ENCODE peak calls at places on chromosome 12, in nine cellular contexts. One of them, this sample, is unnamed.

GRCh38 chr12:6828671-6829531 is 694 bp downstream of the P3H3 start:
- DNase-seq in GM12878: no peak
- DNase-seq in transverse colon: peak
- DNase-seq in A549: peak
- DNase-seq in H1: no peak
- DNase-seq in suprapubic skin: no peak
- DNase-seq in stomach: peak
- DNase-seq in sigmoid colon: peak
- DNase-seq in HepG2: no peak
- DNase-seq in this sample: no peak

GRCh38 chr12:63985456-63985855 is 141.0 kb downstream of the SRGAP1 start:
- DNase-seq in GM12878: no peak
- DNase-seq in transverse colon: no peak
- DNase-seq in A549: no peak
- DNase-seq in H1: no peak
- DNase-seq in suprapubic skin: no peak
- DNase-seq in stomach: no peak
- DNase-seq in sigmoid colon: no peak
- DNase-seq in HepG2: no peak
- DNase-seq in this sample: no peak

GRCh38 chr12:123265851-123266678 is 5.6 kb downstream of the CDK2AP1 start:
- DNase-seq in GM12878: no peak
- DNase-seq in transverse colon: no peak
- DNase-seq in A549: no peak
- DNase-seq in H1: no peak
- DNase-seq in suprapubic skin: no peak
- DNase-seq in stomach: no peak
- DNase-seq in sigmoid colon: no peak
- DNase-seq in HepG2: no peak
- DNase-seq in this sample: no peak

GRCh38 chr12:107458163-107458562 is 227.4 kb upstream of the PWP1 start:
- DNase-seq in GM12878: no peak
- DNase-seq in transverse colon: no peak
- DNase-seq in A549: no peak
- DNase-seq in H1: no peak
- DNase-seq in suprapubic skin: no peak
- DNase-seq in stomach: peak
- DNase-seq in sigmoid colon: no peak
- DNase-seq in HepG2: no peak
- DNase-seq in this sample: no peak

GRCh38 chr12:100908501-100908900 is 113.9 kb downstream of the ANO4 start:
- DNase-seq in GM12878: no peak
- DNase-seq in transverse colon: no peak
- DNase-seq in A549: no peak
- DNase-seq in H1: no peak
- DNase-seq in suprapubic skin: no peak
- DNase-seq in stomach: no peak
- DNase-seq in sigmoid colon: no peak
- DNase-seq in HepG2: no peak
- DNase-seq in this sample: no peak

GRCh38 chr12:4164591-4165558 is 108.7 kb upstream of the CCND2 start:
- DNase-seq in GM12878: no peak
- DNase-seq in transverse colon: peak
- DNase-seq in A549: no peak
- DNase-seq in H1: peak
- DNase-seq in suprapubic skin: no peak
- DNase-seq in stomach: peak
- DNase-seq in sigmoid colon: peak
- DNase-seq in HepG2: no peak
- DNase-seq in this sample: no peak

GRCh38 chr12:2306012-2306411 is 253.2 kb downstream of the CACNA1C start:
- DNase-seq in GM12878: no peak
- DNase-seq in transverse colon: no peak
- DNase-seq in A549: no peak
- DNase-seq in H1: no peak
- DNase-seq in suprapubic skin: no peak
- DNase-seq in stomach: no peak
- DNase-seq in sigmoid colon: no peak
- DNase-seq in HepG2: no peak
- DNase-seq in this sample: no peak

GRCh38 chr12:65306229-65306602 is 27.7 kb downstream of the MSRB3 start:
- DNase-seq in GM12878: no peak
- DNase-seq in transverse colon: no peak
- DNase-seq in A549: no peak
- DNase-seq in H1: no peak
- DNase-seq in suprapubic skin: no peak
- DNase-seq in stomach: no peak
- DNase-seq in sigmoid colon: no peak
- DNase-seq in HepG2: no peak
- DNase-seq in this sample: no peak

GRCh38 chr12:75863475-75863874 is 168.1 kb downstream of the PHLDA1 start:
- DNase-seq in GM12878: no peak
- DNase-seq in transverse colon: no peak
- DNase-seq in A549: peak
- DNase-seq in H1: no peak
- DNase-seq in suprapubic skin: no peak
- DNase-seq in stomach: no peak
- DNase-seq in sigmoid colon: no peak
- DNase-seq in HepG2: no peak
- DNase-seq in this sample: no peak

GRCh38 chr12:86914716-86915115 is 658.5 kb upstream of the MGAT4C start:
- DNase-seq in GM12878: no peak
- DNase-seq in transverse colon: no peak
- DNase-seq in A549: peak
- DNase-seq in H1: no peak
- DNase-seq in suprapubic skin: no peak
- DNase-seq in stomach: no peak
- DNase-seq in sigmoid colon: no peak
- DNase-seq in HepG2: peak
- DNase-seq in this sample: no peak

GRCh38 chr12:127640181-127640886 is 626.6 kb upstream of the TMEM132C start:
- DNase-seq in GM12878: no peak
- DNase-seq in transverse colon: no peak
- DNase-seq in A549: no peak
- DNase-seq in H1: no peak
- DNase-seq in suprapubic skin: no peak
- DNase-seq in stomach: no peak
- DNase-seq in sigmoid colon: no peak
- DNase-seq in HepG2: no peak
- DNase-seq in this sample: no peak

GRCh38 chr12:38625306-38625705 is 280.1 kb downstream of the CPNE8 start:
- DNase-seq in GM12878: no peak
- DNase-seq in transverse colon: no peak
- DNase-seq in A549: no peak
- DNase-seq in H1: no peak
- DNase-seq in suprapubic skin: no peak
- DNase-seq in stomach: no peak
- DNase-seq in sigmoid colon: no peak
- DNase-seq in HepG2: no peak
- DNase-seq in this sample: no peak

GRCh38 chr12:24909667-24910066 is 39.2 kb downstream of the BCAT1 start:
- DNase-seq in GM12878: no peak
- DNase-seq in transverse colon: peak
- DNase-seq in A549: peak
- DNase-seq in H1: no peak
- DNase-seq in suprapubic skin: no peak
- DNase-seq in stomach: no peak
- DNase-seq in sigmoid colon: peak
- DNase-seq in HepG2: no peak
- DNase-seq in this sample: peak

GRCh38 chr12:24913130-24913529 is 35.8 kb downstream of the BCAT1 start:
- DNase-seq in GM12878: no peak
- DNase-seq in transverse colon: no peak
- DNase-seq in A549: no peak
- DNase-seq in H1: no peak
- DNase-seq in suprapubic skin: no peak
- DNase-seq in stomach: no peak
- DNase-seq in sigmoid colon: no peak
- DNase-seq in HepG2: no peak
- DNase-seq in this sample: no peak

GRCh38 chr12:24913953-24914352 is 34.9 kb downstream of the BCAT1 start:
- DNase-seq in GM12878: no peak
- DNase-seq in transverse colon: no peak
- DNase-seq in A549: no peak
- DNase-seq in H1: no peak
- DNase-seq in suprapubic skin: no peak
- DNase-seq in stomach: no peak
- DNase-seq in sigmoid colon: no peak
- DNase-seq in HepG2: no peak
- DNase-seq in this sample: no peak

GRCh38 chr12:24907464-24907863 is 41.4 kb downstream of the BCAT1 start:
- DNase-seq in GM12878: no peak
- DNase-seq in transverse colon: no peak
- DNase-seq in A549: no peak
- DNase-seq in H1: no peak
- DNase-seq in suprapubic skin: no peak
- DNase-seq in stomach: no peak
- DNase-seq in sigmoid colon: no peak
- DNase-seq in HepG2: no peak
- DNase-seq in this sample: no peak

DNA sequence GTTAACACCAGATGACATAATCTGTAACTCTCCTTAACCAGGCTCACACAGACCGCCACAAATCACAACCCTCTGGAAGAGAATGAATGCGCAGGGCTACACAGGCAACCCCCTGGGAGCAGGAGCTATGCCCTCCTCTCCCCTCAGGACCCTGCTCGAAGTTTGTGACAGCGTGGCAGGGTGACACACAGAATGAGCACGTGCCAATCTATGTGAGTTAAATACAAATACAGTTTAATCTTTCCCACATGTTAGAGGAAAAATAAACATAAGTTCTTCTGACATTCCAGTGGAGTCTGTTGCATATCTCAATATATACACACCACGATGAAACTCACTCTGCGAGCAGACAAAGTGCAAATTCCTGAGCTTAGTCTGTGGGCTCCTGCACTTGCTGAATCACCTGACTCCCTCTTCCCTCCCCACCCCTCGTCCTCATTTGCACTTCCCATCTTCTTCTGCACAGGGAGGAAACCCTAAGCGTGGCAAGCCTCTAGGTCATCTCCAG is 37.6 kb downstream of the BCAT1 start:
- DNase-seq in GM12878: no peak
- DNase-seq in transverse colon: no peak
- DNase-seq in A549: peak
- DNase-seq in H1: no peak
- DNase-seq in suprapubic skin: no peak
- DNase-seq in stomach: no peak
- DNase-seq in sigmoid colon: no peak
- DNase-seq in HepG2: peak
- DNase-seq in this sample: no peak
- TF ChIP-seq EP300 in GM12878: no peak
- TF ChIP-seq EP300 in transverse colon: no peak
- TF ChIP-seq EP300 in A549: no peak
- TF ChIP-seq EP300 in H1: no peak
- TF ChIP-seq EP300 in suprapubic skin: no peak
- TF ChIP-seq EP300 in stomach: no peak
- TF ChIP-seq EP300 in sigmoid colon: no peak
- TF ChIP-seq EP300 in HepG2: peak
- TF ChIP-seq EP300 in this sample: no peak

GRCh38 chr12:21634245-21634644 is 23.4 kb downstream of the LDHB start:
- DNase-seq in GM12878: no peak
- DNase-seq in transverse colon: no peak
- DNase-seq in A549: no peak
- DNase-seq in H1: no peak
- DNase-seq in suprapubic skin: no peak
- DNase-seq in stomach: no peak
- DNase-seq in sigmoid colon: no peak
- DNase-seq in HepG2: no peak
- DNase-seq in this sample: no peak

GRCh38 chr12:21627924-21628323 is 23.3 kb upstream of the GYS2 start:
- DNase-seq in GM12878: no peak
- DNase-seq in transverse colon: no peak
- DNase-seq in A549: no peak
- DNase-seq in H1: no peak
- DNase-seq in suprapubic skin: no peak
- DNase-seq in stomach: no peak
- DNase-seq in sigmoid colon: no peak
- DNase-seq in HepG2: no peak
- DNase-seq in this sample: no peak

GRCh38 chr12:21631367-21631766 is 26.3 kb downstream of the LDHB start:
- DNase-seq in GM12878: no peak
- DNase-seq in transverse colon: no peak
- DNase-seq in A549: no peak
- DNase-seq in H1: no peak
- DNase-seq in suprapubic skin: no peak
- DNase-seq in stomach: no peak
- DNase-seq in sigmoid colon: no peak
- DNase-seq in HepG2: no peak
- DNase-seq in this sample: no peak
- TF ChIP-seq EP300 in GM12878: no peak
- TF ChIP-seq EP300 in transverse colon: no peak
- TF ChIP-seq EP300 in A549: no peak
- TF ChIP-seq EP300 in H1: no peak
- TF ChIP-seq EP300 in suprapubic skin: no peak
- TF ChIP-seq EP300 in stomach: no peak
- TF ChIP-seq EP300 in sigmoid colon: no peak
- TF ChIP-seq EP300 in HepG2: no peak
- TF ChIP-seq EP300 in this sample: no peak

DNA sequence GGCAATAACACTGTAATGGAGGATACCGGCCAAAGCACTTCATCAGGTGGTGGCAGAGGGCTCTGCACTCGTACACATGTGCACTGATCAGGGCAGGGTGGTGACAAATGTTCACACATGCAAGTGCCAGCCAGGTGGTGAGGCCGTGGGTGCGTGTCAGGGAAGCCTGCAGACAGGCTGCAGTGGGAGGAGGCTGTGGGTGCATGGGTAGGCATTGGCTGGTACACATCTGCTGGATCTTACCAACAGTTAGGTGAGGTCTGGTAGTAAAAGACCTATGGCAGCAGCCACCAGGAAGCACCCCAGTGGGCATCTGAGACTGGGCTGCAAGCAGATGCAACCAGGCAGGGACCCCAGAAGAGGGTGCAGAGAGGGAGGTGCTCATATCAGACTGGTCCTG is 65.3 kb downstream of the PDE6H start:
- DNase-seq in GM12878: no peak
- DNase-seq in transverse colon: no peak
- DNase-seq in A549: no peak
- DNase-seq in H1: no peak
- DNase-seq in suprapubic skin: no peak
- DNase-seq in stomach: no peak
- DNase-seq in sigmoid colon: no peak
- DNase-seq in HepG2: no peak
- DNase-seq in this sample: no peak
- TF ChIP-seq EP300 in GM12878: no peak
- TF ChIP-seq EP300 in transverse colon: no peak
- TF ChIP-seq EP300 in A549: no peak
- TF ChIP-seq EP300 in H1: no peak
- TF ChIP-seq EP300 in suprapubic skin: no peak
- TF ChIP-seq EP300 in stomach: no peak
- TF ChIP-seq EP300 in sigmoid colon: no peak
- TF ChIP-seq EP300 in HepG2: no peak
- TF ChIP-seq EP300 in this sample: no peak

DNA sequence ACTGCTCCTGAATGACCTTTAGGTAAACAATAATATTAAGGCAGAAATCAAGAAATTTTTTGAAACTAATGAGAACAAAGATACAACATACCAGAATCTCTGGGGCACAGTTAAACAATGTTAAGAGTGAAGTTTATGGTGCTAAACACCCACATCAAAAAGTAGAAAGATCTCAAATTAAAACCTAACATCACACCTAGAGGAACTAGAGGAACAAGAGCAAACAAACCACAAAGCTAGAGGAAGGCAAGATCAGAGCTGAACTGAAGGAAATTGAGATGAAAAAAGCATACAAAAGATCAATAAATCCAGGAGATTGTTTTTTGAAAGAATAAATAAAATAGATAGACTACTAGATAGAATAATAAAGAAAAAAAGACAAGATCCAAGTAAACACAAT is 7.2 kb downstream of the OR8S1 start:
- DNase-seq in GM12878: no peak
- DNase-seq in transverse colon: no peak
- DNase-seq in A549: no peak
- DNase-seq in H1: no peak
- DNase-seq in suprapubic skin: no peak
- DNase-seq in stomach: no peak
- DNase-seq in sigmoid colon: no peak
- DNase-seq in HepG2: no peak
- DNase-seq in this sample: no peak
- TF ChIP-seq EP300 in GM12878: no peak
- TF ChIP-seq EP300 in transverse colon: no peak
- TF ChIP-seq EP300 in A549: no peak
- TF ChIP-seq EP300 in H1: no peak
- TF ChIP-seq EP300 in suprapubic skin: no peak
- TF ChIP-seq EP300 in stomach: no peak
- TF ChIP-seq EP300 in sigmoid colon: no peak
- TF ChIP-seq EP300 in HepG2: no peak
- TF ChIP-seq EP300 in this sample: no peak